ENCODE peak calls at places on chromosomes 13 and 19, in eight cellular contexts. B is osteoblast; N is putamen; W is stimulated activated CD4-positive, alpha-beta T cell treated with anti-CD3 and anti-CD28 coated beads, Interleukin-15, amount 100 ng/mL, for 24 hours; V is activated CD4-positive, alpha-beta T cell treated with anti-CD3 and anti-CD28 coated beads, Interleukin-2, amount 50 U/mL, for 1 hour; E is MM.1S; D is foreskin keratinocyte; T is cardiac muscle cell. J is an unnamed sample.

GRCh38 chr19:5894704-5895349 is 8.8 kb downstream of the NDUFA11 start:
- DNase-seq in V (no peak), B (peak), N (no peak), W (no peak), T (no peak), D (no peak), E (no peak), J (no peak)

GRCh38 chr19:56748443-56748842 is 76.9 kb upstream of the ZNF835 start:
- DNase-seq in N (peak), W (no peak), B (no peak), V (no peak), T (peak), D (no peak), E (no peak), J (peak)

GRCh38 chr19:3479819-3480215 is 508 bp downstream of the SMIM24 start:
- DNase-seq in B (peak), E (no peak), W (peak), T (no peak), V (peak), N (no peak), D (no peak), J (no peak)

GRCh38 chr19:3137139-3137538 is 1.3 kb downstream of the GNA15 start:
- DNase-seq in V (no peak), N (no peak), W (no peak), E (no peak), T (peak), B (peak), D (no peak), J (no peak)

GRCh38 chr13:39415403-39415802 is 187.6 kb downstream of the LHFPL6 start:
- DNase-seq in V (no peak), D (no peak), E (no peak), W (peak), B (peak), N (no peak), T (peak), J (peak)

GRCh38 chr13:107835339-107836018 is 379.9 kb downstream of the LIG4 start:
- DNase-seq in B (peak), T (peak), E (no peak), W (no peak), D (no peak), N (no peak), V (no peak), J (no peak)

GRCh38 chr19:13995878-13996765 is 10.0 kb downstream of the RFX1 start:
- DNase-seq in V (no peak), D (no peak), N (no peak), B (peak), E (no peak), W (no peak), T (no peak), J (no peak)

GRCh38 chr19:46660008-46660517 is 919 bp downstream of the DACT3 start:
- DNase-seq in B (no peak), N (peak), T (peak), E (no peak), V (no peak), W (peak), D (no peak), J (peak)

GRCh38 chr13:31909889-31910551 is 121.6 kb upstream of the FRY start:
- DNase-seq in V (peak), N (peak), E (peak), D (peak), T (peak), W (peak), B (no peak), J (peak)

GRCh38 chr19:17944301-17944700 is 11.5 kb downstream of the CCDC124 start:
- DNase-seq in W (no peak), T (peak), D (peak), V (no peak), E (no peak), B (peak), N (peak), J (no peak)

GRCh38 chr13:112077729-112078128 is 10.8 kb downstream of the SOX1 start:
- DNase-seq in N (no peak), W (no peak), E (no peak), D (no peak), T (no peak), V (no peak), B (no peak), J (no peak)

GRCh38 chr19:39498262-39499081 is at the start of gene DLL3:
- DNase-seq in D (no peak), T (no peak), N (no peak), B (peak), V (no peak), W (no peak), E (no peak), J (no peak)

GRCh38 chr19:20273376-20273775 is 106.4 kb downstream of the ZNF486 start:
- DNase-seq in T (no peak), N (no peak), W (no peak), E (no peak), D (no peak), V (no peak), B (no peak), J (no peak)